ENCODE peak calls at places on chromosomes 16 and 17, in six cellular contexts. One of them, this sample, is unnamed. For H3K4me1, the result is how much of the 10 kb centered on the place peaks cover.

GRCh38 chr17:50015146-50015545 is 20.1 kb upstream of the DLX3 start:
- DNase-seq in IMR-90: no peak
- DNase-seq in neural progenitor cell: no peak
- DNase-seq in naive thymus-derived CD4-positive, alpha-beta T cell: no peak
- DNase-seq in thoracic aorta: no peak
- DNase-seq in hepatocyte: no peak
- DNase-seq in this sample: no peak

GRCh38 chr16:414395-415169 is 10.9 kb upstream of the RAB11FIP3 start:
- DNase-seq in naive thymus-derived CD4-positive, alpha-beta T cell: no peak
- DNase-seq in neural progenitor cell: no peak
- DNase-seq in hepatocyte: no peak
- DNase-seq in IMR-90: no peak
- DNase-seq in thoracic aorta: no peak
- DNase-seq in this sample: no peak

GRCh38 chr17:59962739-59963318 is 1.7 kb downstream of the RNFT1 start:
- DNase-seq in neural progenitor cell: no peak
- DNase-seq in hepatocyte: no peak
- DNase-seq in thoracic aorta: no peak
- DNase-seq in IMR-90: no peak
- DNase-seq in naive thymus-derived CD4-positive, alpha-beta T cell: no peak
- DNase-seq in this sample: no peak

GRCh38 chr17:56681561-56682266 is 88.2 kb downstream of the NOG start:
- DNase-seq in hepatocyte: peak
- DNase-seq in IMR-90: peak
- DNase-seq in thoracic aorta: no peak
- DNase-seq in naive thymus-derived CD4-positive, alpha-beta T cell: no peak
- DNase-seq in neural progenitor cell: no peak
- DNase-seq in this sample: no peak

GRCh38 chr17:40696651-40697072 is 6.9 kb downstream of the KRT24 start:
- DNase-seq in neural progenitor cell: no peak
- DNase-seq in naive thymus-derived CD4-positive, alpha-beta T cell: no peak
- DNase-seq in thoracic aorta: no peak
- DNase-seq in hepatocyte: no peak
- DNase-seq in IMR-90: no peak
- DNase-seq in this sample: no peak

GRCh38 chr17:17666111-17666714 is 15.0 kb upstream of the RAI1 start:
- DNase-seq in hepatocyte: no peak
- DNase-seq in neural progenitor cell: no peak
- DNase-seq in thoracic aorta: no peak
- DNase-seq in IMR-90: peak
- DNase-seq in naive thymus-derived CD4-positive, alpha-beta T cell: no peak
- DNase-seq in this sample: no peak

GRCh38 chr17:21177854-21178600 is 35.9 kb downstream of the TMEM11 start:
- DNase-seq in thoracic aorta: no peak
- DNase-seq in hepatocyte: no peak
- DNase-seq in neural progenitor cell: no peak
- DNase-seq in naive thymus-derived CD4-positive, alpha-beta T cell: no peak
- DNase-seq in IMR-90: no peak
- DNase-seq in this sample: no peak

GRCh38 chr16:68902376-68903345 is 59.3 kb downstream of the TANGO6 start:
- DNase-seq in thoracic aorta: no peak
- DNase-seq in neural progenitor cell: peak
- DNase-seq in naive thymus-derived CD4-positive, alpha-beta T cell: no peak
- DNase-seq in hepatocyte: peak
- DNase-seq in IMR-90: peak
- DNase-seq in this sample: no peak

GRCh38 chr16:84268661-84269060 is 26.0 kb upstream of the WFDC1 start:
- DNase-seq in naive thymus-derived CD4-positive, alpha-beta T cell: no peak
- DNase-seq in neural progenitor cell: peak
- DNase-seq in IMR-90: no peak
- DNase-seq in thoracic aorta: no peak
- DNase-seq in hepatocyte: no peak
- DNase-seq in this sample: no peak

GRCh38 chr17:77778636-77779524 is 179.6 kb upstream of the TNRC6C start:
- DNase-seq in thoracic aorta: peak
- DNase-seq in hepatocyte: peak
- DNase-seq in neural progenitor cell: no peak
- DNase-seq in IMR-90: no peak
- DNase-seq in naive thymus-derived CD4-positive, alpha-beta T cell: no peak
- DNase-seq in this sample: peak

GRCh38 chr17:10681866-10682446 is 15.4 kb downstream of the SCO1 start:
- DNase-seq in neural progenitor cell: no peak
- DNase-seq in thoracic aorta: no peak
- DNase-seq in naive thymus-derived CD4-positive, alpha-beta T cell: no peak
- DNase-seq in IMR-90: peak
- DNase-seq in hepatocyte: no peak
- DNase-seq in this sample: no peak

GRCh38 chr16:12679660-12680272 is 123.9 kb downstream of the CPPED1 start:
- DNase-seq in naive thymus-derived CD4-positive, alpha-beta T cell: no peak
- DNase-seq in IMR-90: peak
- DNase-seq in hepatocyte: no peak
- DNase-seq in neural progenitor cell: no peak
- DNase-seq in thoracic aorta: no peak
- DNase-seq in this sample: no peak

GRCh38 chr17:38464251-38464722 is 36.0 kb downstream of the ARHGAP23 start:
- DNase-seq in IMR-90: no peak
- DNase-seq in naive thymus-derived CD4-positive, alpha-beta T cell: no peak
- DNase-seq in neural progenitor cell: no peak
- DNase-seq in thoracic aorta: peak
- DNase-seq in hepatocyte: no peak
- DNase-seq in this sample: peak

GRCh38 chr17:64232466-64233262 is 30.4 kb downstream of the TEX2 start:
- DNase-seq in hepatocyte: no peak
- DNase-seq in neural progenitor cell: no peak
- DNase-seq in thoracic aorta: no peak
- DNase-seq in naive thymus-derived CD4-positive, alpha-beta T cell: no peak
- DNase-seq in IMR-90: no peak
- DNase-seq in this sample: no peak

GRCh38 chr16:19115148-19116021 is 1.6 kb downstream of the ITPRIPL2 start:
- DNase-seq in hepatocyte: no peak
- DNase-seq in naive thymus-derived CD4-positive, alpha-beta T cell: no peak
- DNase-seq in neural progenitor cell: no peak
- DNase-seq in thoracic aorta: no peak
- DNase-seq in IMR-90: no peak
- DNase-seq in this sample: no peak

GRCh38 chr16:24525970-24526559 is 13.3 kb upstream of the RBBP6 start:
- DNase-seq in thoracic aorta: no peak
- DNase-seq in IMR-90: no peak
- DNase-seq in naive thymus-derived CD4-positive, alpha-beta T cell: no peak
- DNase-seq in neural progenitor cell: no peak
- DNase-seq in hepatocyte: peak
- DNase-seq in this sample: no peak

GRCh38 chr16:49562228-49562627 is 188.6 kb downstream of the C16orf78 start:
- DNase-seq in IMR-90: no peak
- DNase-seq in naive thymus-derived CD4-positive, alpha-beta T cell: no peak
- DNase-seq in hepatocyte: no peak
- DNase-seq in neural progenitor cell: no peak
- DNase-seq in thoracic aorta: no peak
- DNase-seq in this sample: no peak

GRCh38 chr16:70611224-70611598 is 35.1 kb upstream of the IL34 start:
- DNase-seq in neural progenitor cell: no peak
- DNase-seq in IMR-90: no peak
- DNase-seq in hepatocyte: no peak
- DNase-seq in naive thymus-derived CD4-positive, alpha-beta T cell: no peak
- DNase-seq in thoracic aorta: no peak
- DNase-seq in this sample: no peak

GRCh38 chr17:1365445-1366039 is 34.5 kb downstream of the YWHAE start:
- DNase-seq in thoracic aorta: no peak
- DNase-seq in IMR-90: peak
- DNase-seq in naive thymus-derived CD4-positive, alpha-beta T cell: peak
- DNase-seq in hepatocyte: peak
- DNase-seq in neural progenitor cell: peak
- DNase-seq in this sample: no peak

GRCh38 chr17:47315451-47316266 is 8.1 kb upstream of the EFCAB13 start:
- DNase-seq in hepatocyte: peak
- DNase-seq in IMR-90: peak
- DNase-seq in thoracic aorta: no peak
- DNase-seq in naive thymus-derived CD4-positive, alpha-beta T cell: peak
- DNase-seq in neural progenitor cell: peak
- DNase-seq in this sample: no peak

GRCh38 chr17:9232591-9233270 is 211.4 kb downstream of the NTN1 start:
- DNase-seq in neural progenitor cell: no peak
- DNase-seq in naive thymus-derived CD4-positive, alpha-beta T cell: no peak
- DNase-seq in IMR-90: no peak
- DNase-seq in thoracic aorta: no peak
- DNase-seq in hepatocyte: no peak
- DNase-seq in this sample: no peak

GRCh38 chr16:74601131-74601871 is 5.6 kb downstream of the GLG1 start:
- DNase-seq in thoracic aorta: no peak
- DNase-seq in IMR-90: no peak
- DNase-seq in neural progenitor cell: no peak
- DNase-seq in naive thymus-derived CD4-positive, alpha-beta T cell: peak
- DNase-seq in hepatocyte: no peak
- DNase-seq in this sample: no peak

GRCh38 chr17:16872836-16873653 is 98.9 kb downstream of the TNFRSF13B start:
- DNase-seq in naive thymus-derived CD4-positive, alpha-beta T cell: no peak
- DNase-seq in hepatocyte: peak
- DNase-seq in neural progenitor cell: peak
- DNase-seq in IMR-90: no peak
- DNase-seq in thoracic aorta: no peak
- DNase-seq in this sample: no peak

GRCh38 chr17:65785109-65785508 is 223.7 kb upstream of the AXIN2 start:
- DNase-seq in neural progenitor cell: no peak
- DNase-seq in hepatocyte: peak
- DNase-seq in naive thymus-derived CD4-positive, alpha-beta T cell: no peak
- DNase-seq in thoracic aorta: no peak
- DNase-seq in IMR-90: peak
- DNase-seq in this sample: no peak

GRCh38 chr17:46020023-46020735 is 21.1 kb downstream of the STH start:
- DNase-seq in thoracic aorta: no peak
- DNase-seq in naive thymus-derived CD4-positive, alpha-beta T cell: peak
- DNase-seq in IMR-90: no peak
- DNase-seq in hepatocyte: no peak
- DNase-seq in neural progenitor cell: no peak
- DNase-seq in this sample: no peak

GRCh38 chr16:14423344-14423743 is 206.7 kb downstream of the PARN start:
- DNase-seq in neural progenitor cell: no peak
- DNase-seq in thoracic aorta: no peak
- DNase-seq in hepatocyte: no peak
- DNase-seq in IMR-90: no peak
- DNase-seq in naive thymus-derived CD4-positive, alpha-beta T cell: no peak
- DNase-seq in this sample: no peak

DNA sequence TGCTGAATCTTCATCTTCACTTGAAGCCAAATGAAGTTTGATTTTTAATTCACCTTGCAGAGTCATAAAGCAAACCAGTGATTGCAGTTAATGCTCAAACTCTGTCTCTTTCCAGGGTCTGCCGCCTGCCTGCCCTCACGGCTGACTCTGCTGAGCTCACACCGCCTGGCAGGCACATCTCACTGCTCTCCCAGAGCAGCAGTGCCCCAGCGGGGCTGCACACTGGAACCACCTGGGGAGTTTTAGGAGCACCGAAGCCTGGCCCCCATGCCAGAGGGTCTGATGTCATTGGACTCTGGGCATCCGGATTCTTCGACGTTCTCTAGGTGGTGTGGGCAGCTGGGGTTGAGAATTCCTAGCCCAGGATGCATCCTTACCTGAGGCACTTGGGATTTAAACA is 438.2 kb upstream of the CCL2 start:
- DNase-seq in IMR-90: no peak
- DNase-seq in naive thymus-derived CD4-positive, alpha-beta T cell: no peak
- DNase-seq in neural progenitor cell: no peak
- DNase-seq in hepatocyte: no peak
- DNase-seq in thoracic aorta: no peak
- DNase-seq in this sample: no peak
- H3K4me3 ChIP-seq in IMR-90: no peak
- H3K4me3 ChIP-seq in naive thymus-derived CD4-positive, alpha-beta T cell: no peak
- H3K4me3 ChIP-seq in neural progenitor cell: no peak
- H3K4me3 ChIP-seq in hepatocyte: no peak
- H3K4me3 ChIP-seq in thoracic aorta: no peak
- H3K4me3 ChIP-seq in this sample: no peak

DNA sequence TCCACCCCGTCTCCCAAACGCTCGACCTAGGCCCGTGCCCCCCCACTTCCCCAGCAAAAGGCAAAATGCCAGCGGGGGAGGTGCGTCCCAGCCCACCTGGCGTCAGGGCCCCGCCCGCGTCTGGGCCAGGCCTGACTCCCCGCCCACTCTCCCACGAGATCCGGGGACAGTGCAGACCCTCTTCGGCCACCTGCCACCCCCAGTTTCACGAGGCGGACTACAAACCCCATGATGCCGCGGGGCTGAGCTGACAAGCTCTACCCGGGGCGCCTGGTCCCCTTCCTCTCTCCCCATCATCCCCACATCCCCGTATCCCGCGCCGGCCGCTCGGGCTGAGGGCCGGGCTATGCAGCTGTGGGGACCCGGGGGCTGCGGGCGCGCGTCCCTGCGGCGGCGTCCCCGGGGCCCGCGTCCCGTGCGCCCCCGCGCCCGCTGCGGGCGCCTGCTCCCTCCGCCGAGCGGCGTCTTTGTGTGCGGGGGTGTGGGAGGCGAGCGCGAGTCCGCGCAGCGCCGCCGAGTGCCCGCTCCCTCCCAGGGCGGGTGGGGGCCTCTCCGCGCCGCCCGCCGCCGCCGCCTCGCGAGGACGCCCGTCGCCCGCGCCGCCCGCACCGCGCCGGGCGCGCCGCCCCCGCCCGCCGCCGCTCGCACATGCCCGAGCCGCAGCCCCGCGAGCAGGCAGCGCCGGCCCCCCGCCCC is at the start of gene ANKRD13B:
- DNase-seq in neural progenitor cell: peak
- DNase-seq in naive thymus-derived CD4-positive, alpha-beta T cell: no peak
- DNase-seq in thoracic aorta: no peak
- DNase-seq in IMR-90: no peak
- DNase-seq in hepatocyte: peak
- DNase-seq in this sample: peak
- H3K27ac ChIP-seq in neural progenitor cell: no peak
- H3K27ac ChIP-seq in naive thymus-derived CD4-positive, alpha-beta T cell: peak
- H3K27ac ChIP-seq in thoracic aorta: peak
- H3K27ac ChIP-seq in IMR-90: no peak
- H3K27ac ChIP-seq in hepatocyte: peak
- H3K27ac ChIP-seq in this sample: peak

DNA sequence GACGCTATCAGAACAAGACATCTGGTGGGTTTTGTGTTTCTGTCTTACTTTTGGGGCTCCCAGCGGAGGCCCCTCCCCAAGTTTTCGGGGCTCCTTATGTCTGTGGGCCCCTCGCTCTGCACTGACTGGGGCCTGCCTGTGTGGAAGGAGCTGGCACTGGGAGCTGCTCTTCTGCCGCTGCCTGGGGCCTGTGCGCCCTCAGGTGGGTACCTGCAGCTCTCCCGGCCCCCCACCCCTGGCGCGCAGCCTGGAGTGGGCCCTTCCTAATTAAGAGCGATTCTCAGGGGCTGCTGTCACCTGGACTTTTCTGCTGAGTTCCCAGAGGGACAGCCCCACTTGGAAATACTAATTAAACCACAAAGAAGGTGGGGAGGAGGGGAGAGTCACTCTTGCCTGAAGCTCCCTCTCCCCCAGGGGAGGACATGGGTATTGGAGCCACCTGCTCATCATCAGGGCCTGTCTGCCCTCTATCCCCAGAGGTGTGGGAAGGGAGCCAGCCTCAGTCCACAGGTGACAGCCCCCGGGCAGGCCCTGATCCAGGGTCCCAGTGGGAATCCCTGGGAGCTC is 36.4 kb downstream of the GSE1 start:
- DNase-seq in hepatocyte: no peak
- DNase-seq in neural progenitor cell: no peak
- DNase-seq in thoracic aorta: no peak
- DNase-seq in IMR-90: no peak
- DNase-seq in naive thymus-derived CD4-positive, alpha-beta T cell: no peak
- DNase-seq in this sample: peak
- H3K4me1 ChIP-seq in hepatocyte: under half
- H3K4me1 ChIP-seq in neural progenitor cell: under half
- H3K4me1 ChIP-seq in thoracic aorta: under half
- H3K4me1 ChIP-seq in IMR-90: under half
- H3K4me1 ChIP-seq in naive thymus-derived CD4-positive, alpha-beta T cell: under half
- H3K4me1 ChIP-seq in this sample: under half

GRCh38 chr17:6162216-6162615 is 92.0 kb downstream of the WSCD1 start:
- DNase-seq in thoracic aorta: no peak
- DNase-seq in IMR-90: no peak
- DNase-seq in naive thymus-derived CD4-positive, alpha-beta T cell: no peak
- DNase-seq in neural progenitor cell: peak
- DNase-seq in hepatocyte: no peak
- DNase-seq in this sample: no peak
- H3K4me3 ChIP-seq in thoracic aorta: no peak
- H3K4me3 ChIP-seq in IMR-90: no peak
- H3K4me3 ChIP-seq in naive thymus-derived CD4-positive, alpha-beta T cell: no peak
- H3K4me3 ChIP-seq in neural progenitor cell: no peak
- H3K4me3 ChIP-seq in hepatocyte: no peak
- H3K4me3 ChIP-seq in this sample: no peak

This sample was measured in right cardiac atrium.